ENCODE peak calls at places on chromosomes 6 and 20, in five cellular contexts. U, I, W, X and Q are unnamed samples.

GRCh38 chr6:155645328-155645727 is 189.7 kb upstream of the NOX3 start:
- DNase-seq in I (no peak), W (peak), U (no peak), X (peak), Q (peak)

GRCh38 chr6:140043762-140044378 is 669.4 kb upstream of the CITED2 start:
- DNase-seq in X (peak), I (no peak), W (peak), U (no peak), Q (peak)

GRCh38 chr6:31822038-31822821 is 5.3 kb upstream of the HSPA1B start:
- DNase-seq in U (no peak), W (peak), I (peak), X (peak), Q (peak)

GRCh38 chr6:33822575-33823395 is 19.0 kb upstream of the MLN start:
- DNase-seq in X (no peak), U (no peak), I (no peak), W (no peak), Q (peak)

GRCh38 chr6:11534561-11534960 is 3.0 kb upstream of the TMEM170B start:
- DNase-seq in X (no peak), W (no peak), U (no peak), I (no peak), Q (no peak)

GRCh38 chr6:111605100-111605748 is 454 bp downstream of the TRAF3IP2 start:
- DNase-seq in I (peak), U (no peak), W (peak), X (peak), Q (peak)

GRCh38 chr20:31967830-31968249 is at the start of gene XKR7:
- DNase-seq in W (no peak), I (no peak), U (no peak), X (no peak), Q (no peak)

GRCh38 chr6:87154641-87155271 is 609 bp upstream of the ZNF292 start:
- DNase-seq in I (no peak), X (peak), W (peak), U (peak), Q (peak)

GRCh38 chr20:34626978-34627377 is 49.9 kb downstream of the PIGU start:
- DNase-seq in I (no peak), U (no peak), W (no peak), X (no peak), Q (no peak)

GRCh38 chr20:45963059-45964011 is 8.7 kb downstream of the ZNF335 start:
- DNase-seq in U (no peak), X (peak), W (peak), I (no peak), Q (peak)

GRCh38 chr20:60050193-60050960 is 92.2 kb downstream of the CDH26 start:
- DNase-seq in W (no peak), X (no peak), I (no peak), U (no peak), Q (no peak)

GRCh38 chr20:53917145-53918009 is 153.0 kb downstream of the BCAS1 start:
- DNase-seq in X (peak), U (no peak), W (no peak), I (peak), Q (peak)

GRCh38 chr6:32796848-32797776 is 19.7 kb downstream of the HLA-DOB start:
- DNase-seq in U (no peak), W (peak), I (peak), X (peak), Q (peak)

GRCh38 chr6:28736121-28736520 is 187.7 kb downstream of the TRIM27 start:
- DNase-seq in W (no peak), X (no peak), U (no peak), I (no peak), Q (no peak)

GRCh38 chr6:42017021-42017643 is 33.2 kb upstream of the TAF8 start:
- DNase-seq in W (peak), X (peak), I (no peak), U (peak), Q (peak)

GRCh38 chr20:38890497-38890818 is 35.8 kb upstream of the FAM83D start:
- DNase-seq in W (no peak), U (no peak), I (no peak), X (no peak), Q (no peak)

GRCh38 chr6:136923954-136924291 is 1.8 kb downstream of the SLC35D3 start:
- DNase-seq in X (no peak), W (no peak), I (no peak), U (no peak), Q (no peak)

GRCh38 chr6:107776415-107776814 is 47.7 kb downstream of the SCML4 start:
- DNase-seq in W (no peak), U (no peak), I (no peak), X (no peak), Q (no peak)

GRCh38 chr6:1208876-1209275 is 103.0 kb upstream of the FOXQ1 start:
- DNase-seq in X (no peak), W (peak), I (no peak), U (no peak), Q (no peak)

GRCh38 chr6:139982652-139983051 is 608.2 kb upstream of the CITED2 start:
- DNase-seq in W (peak), I (no peak), U (peak), X (peak), Q (peak)

DNA sequence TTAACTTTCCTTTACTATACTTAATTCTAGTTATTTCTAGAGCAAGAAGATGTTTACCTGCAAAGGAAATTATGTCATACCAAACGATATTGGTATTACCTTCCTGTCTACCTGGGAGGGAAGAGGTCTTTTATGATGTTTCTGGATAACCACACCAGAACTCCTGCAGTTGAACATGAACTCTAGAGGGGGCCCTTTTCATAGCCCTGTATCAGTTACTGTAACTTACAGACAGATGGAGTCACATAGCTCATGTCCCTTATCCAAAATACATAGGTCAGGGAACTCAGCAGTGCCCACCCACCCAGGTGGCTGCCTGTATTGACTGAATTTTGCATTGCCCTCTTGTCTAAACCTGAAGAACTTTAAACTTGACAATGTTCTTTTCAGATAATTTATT is 35.1 kb upstream of the MYL9 start:
- DNase-seq in I (no peak), X (no peak), U (no peak), W (no peak), Q (peak)
- TF ChIP-seq CTCF in I (no peak), X (peak), U (peak), W (peak), Q (peak)

DNA sequence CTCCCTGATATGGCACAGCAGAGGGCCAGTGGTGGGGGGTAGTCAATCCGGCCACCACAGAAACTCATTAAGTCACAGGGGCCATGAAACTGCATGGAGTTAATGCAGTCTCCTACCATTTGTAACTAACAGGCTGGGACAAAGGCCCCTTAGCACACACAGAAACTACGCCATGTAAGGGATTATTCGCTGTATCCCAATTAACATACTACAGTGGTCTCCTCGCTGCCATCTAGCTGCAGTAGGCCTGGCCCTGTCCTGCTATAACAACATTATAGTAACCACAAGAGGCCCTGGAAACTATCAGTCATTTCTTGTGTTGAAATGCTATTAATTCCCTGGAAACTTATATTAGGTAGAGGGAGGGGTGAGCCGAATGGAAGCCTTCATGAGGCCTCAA is 72.3 kb upstream of the CCN2 start:
- DNase-seq in U (no peak), I (no peak), W (no peak), X (peak), Q (peak)
- TF ChIP-seq CTCF in U (no peak), I (no peak), W (peak), X (no peak), Q (no peak)

GRCh38 chr6:56334937-56335336 is 87.6 kb upstream of the COL21A1 start:
- DNase-seq in X (peak), I (no peak), W (peak), U (no peak), Q (peak)
- TF ChIP-seq CTCF in X (no peak), I (no peak), W (no peak), U (no peak), Q (no peak)

DNA sequence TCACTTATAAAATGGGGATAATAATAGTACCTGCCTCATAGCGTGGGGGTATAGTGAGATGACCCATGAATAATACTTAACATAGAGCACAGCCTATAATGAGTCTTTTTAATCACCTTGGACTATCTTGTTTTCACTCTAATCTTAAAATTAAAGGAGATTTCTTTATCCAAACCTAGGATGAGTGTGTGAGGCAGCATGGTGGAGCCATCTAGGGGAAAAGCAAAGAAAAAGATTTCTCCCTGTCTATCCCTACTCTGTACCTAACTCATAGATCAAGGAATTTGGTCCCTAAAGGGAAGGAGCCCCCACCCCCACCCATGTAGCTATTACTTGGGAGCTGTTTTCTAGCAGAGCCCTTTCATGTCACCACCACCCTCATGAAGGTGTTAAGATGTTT is 45.2 kb upstream of the PAK5 start:
- DNase-seq in W (no peak), X (no peak), I (no peak), U (no peak), Q (no peak)
- TF ChIP-seq CTCF in W (no peak), X (no peak), I (no peak), U (no peak), Q (no peak)

GRCh38 chr20:33411136-33411690 is 9.9 kb upstream of the CDK5RAP1 start:
- DNase-seq in X (no peak), I (no peak), U (no peak), W (no peak), Q (no peak)

GRCh38 chr20:33412484-33412838 is 11.1 kb upstream of the CDK5RAP1 start:
- DNase-seq in W (no peak), U (no peak), I (no peak), X (no peak), Q (no peak)

GRCh38 chr20:33410081-33410742 is 8.9 kb upstream of the CDK5RAP1 start:
- DNase-seq in I (no peak), W (no peak), U (no peak), X (no peak), Q (no peak)

GRCh38 chr20:33408716-33409654 is 7.7 kb upstream of the CDK5RAP1 start:
- DNase-seq in X (no peak), I (no peak), W (no peak), U (no peak), Q (no peak)

GRCh38 chr20:33411711-33412483 is 10.6 kb upstream of the CDK5RAP1 start:
- DNase-seq in W (no peak), I (no peak), U (no peak), X (no peak), Q (no peak)
- TF ChIP-seq CTCF in W (no peak), I (no peak), U (no peak), X (no peak), Q (no peak)